ENCODE peak calls at places on chromosomes 3 and 15, in ten cellular contexts. One of them, this sample, is unnamed.

GRCh38 chr3:120496278-120496975 is 45.6 kb upstream of the FSTL1 start:
- DNase-seq in mucosa of gallbladder: no peak
- DNase-seq in Peyer's patch: no peak
- DNase-seq in stimulated activated naive CD8-positive, alpha-beta T cell treated with anti-CD3 and anti-CD28 coated beads, Interleukin-15, Interleukin-2, amounts not matched to agents 100 U/mL and 50 U/mL, for 24 hours: no peak
- DNase-seq in fibroblast of mammary gland: peak
- DNase-seq in NCI-H2029: no peak
- DNase-seq in nephron progenitor cell: no peak
- DNase-seq in left cardiac atrium: no peak
- DNase-seq in cerebellar cortex: no peak
- DNase-seq in NCI-H1092: no peak
- DNase-seq in this sample: no peak

GRCh38 chr15:95409924-95410323 is 920.6 kb upstream of the NR2F2 start:
- DNase-seq in Peyer's patch: no peak
- DNase-seq in cerebellar cortex: no peak
- DNase-seq in NCI-H1092: no peak
- DNase-seq in nephron progenitor cell: no peak
- DNase-seq in NCI-H2029: peak
- DNase-seq in left cardiac atrium: no peak
- DNase-seq in fibroblast of mammary gland: no peak
- DNase-seq in mucosa of gallbladder: no peak
- DNase-seq in stimulated activated naive CD8-positive, alpha-beta T cell treated with anti-CD3 and anti-CD28 coated beads, Interleukin-15, Interleukin-2, amounts not matched to agents 100 U/mL and 50 U/mL, for 24 hours: no peak
- DNase-seq in this sample: no peak

GRCh38 chr3:178084938-178085816 is 451.1 kb upstream of the KCNMB2 start:
- DNase-seq in stimulated activated naive CD8-positive, alpha-beta T cell treated with anti-CD3 and anti-CD28 coated beads, Interleukin-15, Interleukin-2, amounts not matched to agents 100 U/mL and 50 U/mL, for 24 hours: peak
- DNase-seq in mucosa of gallbladder: peak
- DNase-seq in left cardiac atrium: peak
- DNase-seq in nephron progenitor cell: peak
- DNase-seq in NCI-H2029: peak
- DNase-seq in fibroblast of mammary gland: peak
- DNase-seq in NCI-H1092: peak
- DNase-seq in cerebellar cortex: peak
- DNase-seq in Peyer's patch: peak
- DNase-seq in this sample: peak

GRCh38 chr3:127234784-127235183 is 41.9 kb downstream of the PRR23E start:
- DNase-seq in mucosa of gallbladder: no peak
- DNase-seq in cerebellar cortex: no peak
- DNase-seq in nephron progenitor cell: no peak
- DNase-seq in NCI-H2029: no peak
- DNase-seq in NCI-H1092: no peak
- DNase-seq in Peyer's patch: no peak
- DNase-seq in stimulated activated naive CD8-positive, alpha-beta T cell treated with anti-CD3 and anti-CD28 coated beads, Interleukin-15, Interleukin-2, amounts not matched to agents 100 U/mL and 50 U/mL, for 24 hours: no peak
- DNase-seq in fibroblast of mammary gland: no peak
- DNase-seq in left cardiac atrium: no peak
- DNase-seq in this sample: no peak

GRCh38 chr3:105806361-105806760 is 62.5 kb downstream of the CBLB start:
- DNase-seq in NCI-H2029: no peak
- DNase-seq in Peyer's patch: no peak
- DNase-seq in stimulated activated naive CD8-positive, alpha-beta T cell treated with anti-CD3 and anti-CD28 coated beads, Interleukin-15, Interleukin-2, amounts not matched to agents 100 U/mL and 50 U/mL, for 24 hours: no peak
- DNase-seq in mucosa of gallbladder: no peak
- DNase-seq in cerebellar cortex: peak
- DNase-seq in fibroblast of mammary gland: peak
- DNase-seq in left cardiac atrium: no peak
- DNase-seq in NCI-H1092: no peak
- DNase-seq in nephron progenitor cell: no peak
- DNase-seq in this sample: no peak

GRCh38 chr3:151009981-151010380 is 37.5 kb upstream of the CLRN1 start:
- DNase-seq in NCI-H1092: no peak
- DNase-seq in left cardiac atrium: no peak
- DNase-seq in nephron progenitor cell: no peak
- DNase-seq in cerebellar cortex: no peak
- DNase-seq in stimulated activated naive CD8-positive, alpha-beta T cell treated with anti-CD3 and anti-CD28 coated beads, Interleukin-15, Interleukin-2, amounts not matched to agents 100 U/mL and 50 U/mL, for 24 hours: no peak
- DNase-seq in mucosa of gallbladder: no peak
- DNase-seq in Peyer's patch: no peak
- DNase-seq in NCI-H2029: no peak
- DNase-seq in fibroblast of mammary gland: peak
- DNase-seq in this sample: no peak

GRCh38 chr15:28037969-28038640 is 61.0 kb downstream of the OCA2 start:
- DNase-seq in NCI-H1092: no peak
- DNase-seq in nephron progenitor cell: no peak
- DNase-seq in fibroblast of mammary gland: no peak
- DNase-seq in mucosa of gallbladder: no peak
- DNase-seq in left cardiac atrium: no peak
- DNase-seq in cerebellar cortex: peak
- DNase-seq in NCI-H2029: no peak
- DNase-seq in stimulated activated naive CD8-positive, alpha-beta T cell treated with anti-CD3 and anti-CD28 coated beads, Interleukin-15, Interleukin-2, amounts not matched to agents 100 U/mL and 50 U/mL, for 24 hours: no peak
- DNase-seq in Peyer's patch: no peak
- DNase-seq in this sample: no peak

GRCh38 chr3:111595239-111595638 is at the start of gene ZBED2:
- DNase-seq in left cardiac atrium: no peak
- DNase-seq in nephron progenitor cell: no peak
- DNase-seq in NCI-H2029: no peak
- DNase-seq in Peyer's patch: no peak
- DNase-seq in cerebellar cortex: no peak
- DNase-seq in NCI-H1092: no peak
- DNase-seq in stimulated activated naive CD8-positive, alpha-beta T cell treated with anti-CD3 and anti-CD28 coated beads, Interleukin-15, Interleukin-2, amounts not matched to agents 100 U/mL and 50 U/mL, for 24 hours: peak
- DNase-seq in fibroblast of mammary gland: no peak
- DNase-seq in mucosa of gallbladder: no peak
- DNase-seq in this sample: no peak

GRCh38 chr15:99132122-99132521 is 27.2 kb downstream of the SYNM start:
- DNase-seq in Peyer's patch: no peak
- DNase-seq in nephron progenitor cell: no peak
- DNase-seq in fibroblast of mammary gland: no peak
- DNase-seq in mucosa of gallbladder: no peak
- DNase-seq in stimulated activated naive CD8-positive, alpha-beta T cell treated with anti-CD3 and anti-CD28 coated beads, Interleukin-15, Interleukin-2, amounts not matched to agents 100 U/mL and 50 U/mL, for 24 hours: no peak
- DNase-seq in cerebellar cortex: no peak
- DNase-seq in NCI-H1092: no peak
- DNase-seq in left cardiac atrium: no peak
- DNase-seq in NCI-H2029: no peak
- DNase-seq in this sample: no peak

GRCh38 chr3:160373655-160374054 is 25.4 kb downstream of the IFT80 start:
- DNase-seq in NCI-H2029: no peak
- DNase-seq in mucosa of gallbladder: no peak
- DNase-seq in left cardiac atrium: no peak
- DNase-seq in Peyer's patch: no peak
- DNase-seq in nephron progenitor cell: no peak
- DNase-seq in NCI-H1092: no peak
- DNase-seq in cerebellar cortex: no peak
- DNase-seq in stimulated activated naive CD8-positive, alpha-beta T cell treated with anti-CD3 and anti-CD28 coated beads, Interleukin-15, Interleukin-2, amounts not matched to agents 100 U/mL and 50 U/mL, for 24 hours: no peak
- DNase-seq in fibroblast of mammary gland: no peak
- DNase-seq in this sample: no peak

GRCh38 chr3:128322030-128323022 is 144.4 kb downstream of the DNAJB8 start:
- DNase-seq in fibroblast of mammary gland: peak
- DNase-seq in NCI-H2029: peak
- DNase-seq in cerebellar cortex: peak
- DNase-seq in Peyer's patch: peak
- DNase-seq in mucosa of gallbladder: peak
- DNase-seq in nephron progenitor cell: no peak
- DNase-seq in NCI-H1092: no peak
- DNase-seq in stimulated activated naive CD8-positive, alpha-beta T cell treated with anti-CD3 and anti-CD28 coated beads, Interleukin-15, Interleukin-2, amounts not matched to agents 100 U/mL and 50 U/mL, for 24 hours: peak
- DNase-seq in left cardiac atrium: peak
- DNase-seq in this sample: peak

GRCh38 chr3:175335229-175335628 is 476.1 kb downstream of the NAALADL2 start:
- DNase-seq in cerebellar cortex: no peak
- DNase-seq in left cardiac atrium: no peak
- DNase-seq in NCI-H1092: no peak
- DNase-seq in mucosa of gallbladder: no peak
- DNase-seq in stimulated activated naive CD8-positive, alpha-beta T cell treated with anti-CD3 and anti-CD28 coated beads, Interleukin-15, Interleukin-2, amounts not matched to agents 100 U/mL and 50 U/mL, for 24 hours: no peak
- DNase-seq in nephron progenitor cell: no peak
- DNase-seq in Peyer's patch: no peak
- DNase-seq in NCI-H2029: peak
- DNase-seq in fibroblast of mammary gland: no peak
- DNase-seq in this sample: no peak

GRCh38 chr3:73572371-73572770 is 52.4 kb downstream of the PDZRN3 start:
- DNase-seq in cerebellar cortex: no peak
- DNase-seq in fibroblast of mammary gland: no peak
- DNase-seq in NCI-H1092: no peak
- DNase-seq in left cardiac atrium: no peak
- DNase-seq in nephron progenitor cell: peak
- DNase-seq in Peyer's patch: no peak
- DNase-seq in mucosa of gallbladder: no peak
- DNase-seq in NCI-H2029: no peak
- DNase-seq in stimulated activated naive CD8-positive, alpha-beta T cell treated with anti-CD3 and anti-CD28 coated beads, Interleukin-15, Interleukin-2, amounts not matched to agents 100 U/mL and 50 U/mL, for 24 hours: no peak
- DNase-seq in this sample: peak

GRCh38 chr3:119508172-119508845 is 10.0 kb downstream of the TIMMDC1 start:
- DNase-seq in stimulated activated naive CD8-positive, alpha-beta T cell treated with anti-CD3 and anti-CD28 coated beads, Interleukin-15, Interleukin-2, amounts not matched to agents 100 U/mL and 50 U/mL, for 24 hours: peak
- DNase-seq in fibroblast of mammary gland: no peak
- DNase-seq in cerebellar cortex: no peak
- DNase-seq in Peyer's patch: no peak
- DNase-seq in mucosa of gallbladder: no peak
- DNase-seq in NCI-H2029: no peak
- DNase-seq in nephron progenitor cell: no peak
- DNase-seq in left cardiac atrium: no peak
- DNase-seq in NCI-H1092: no peak
- DNase-seq in this sample: no peak

GRCh38 chr15:23648920-23649515 is 1.4 kb upstream of the MAGEL2 start:
- DNase-seq in nephron progenitor cell: peak
- DNase-seq in left cardiac atrium: no peak
- DNase-seq in NCI-H1092: peak
- DNase-seq in mucosa of gallbladder: no peak
- DNase-seq in Peyer's patch: no peak
- DNase-seq in fibroblast of mammary gland: peak
- DNase-seq in NCI-H2029: no peak
- DNase-seq in stimulated activated naive CD8-positive, alpha-beta T cell treated with anti-CD3 and anti-CD28 coated beads, Interleukin-15, Interleukin-2, amounts not matched to agents 100 U/mL and 50 U/mL, for 24 hours: peak
- DNase-seq in cerebellar cortex: peak
- DNase-seq in this sample: peak

GRCh38 chr3:149781216-149781615 is 11.1 kb downstream of the ANKUB1 start:
- DNase-seq in NCI-H1092: no peak
- DNase-seq in NCI-H2029: no peak
- DNase-seq in mucosa of gallbladder: no peak
- DNase-seq in fibroblast of mammary gland: no peak
- DNase-seq in nephron progenitor cell: no peak
- DNase-seq in stimulated activated naive CD8-positive, alpha-beta T cell treated with anti-CD3 and anti-CD28 coated beads, Interleukin-15, Interleukin-2, amounts not matched to agents 100 U/mL and 50 U/mL, for 24 hours: no peak
- DNase-seq in Peyer's patch: no peak
- DNase-seq in left cardiac atrium: peak
- DNase-seq in cerebellar cortex: no peak
- DNase-seq in this sample: no peak

GRCh38 chr3:184523825-184524615 is 37.6 kb upstream of the EPHB3 start:
- DNase-seq in stimulated activated naive CD8-positive, alpha-beta T cell treated with anti-CD3 and anti-CD28 coated beads, Interleukin-15, Interleukin-2, amounts not matched to agents 100 U/mL and 50 U/mL, for 24 hours: peak
- DNase-seq in NCI-H1092: no peak
- DNase-seq in nephron progenitor cell: no peak
- DNase-seq in NCI-H2029: no peak
- DNase-seq in fibroblast of mammary gland: peak
- DNase-seq in cerebellar cortex: no peak
- DNase-seq in mucosa of gallbladder: no peak
- DNase-seq in left cardiac atrium: no peak
- DNase-seq in Peyer's patch: no peak
- DNase-seq in this sample: peak

GRCh38 chr3:183537295-183537730 is 18.2 kb downstream of the KLHL6 start:
- DNase-seq in nephron progenitor cell: no peak
- DNase-seq in mucosa of gallbladder: peak
- DNase-seq in NCI-H2029: no peak
- DNase-seq in stimulated activated naive CD8-positive, alpha-beta T cell treated with anti-CD3 and anti-CD28 coated beads, Interleukin-15, Interleukin-2, amounts not matched to agents 100 U/mL and 50 U/mL, for 24 hours: no peak
- DNase-seq in left cardiac atrium: peak
- DNase-seq in NCI-H1092: no peak
- DNase-seq in cerebellar cortex: no peak
- DNase-seq in Peyer's patch: no peak
- DNase-seq in fibroblast of mammary gland: peak
- DNase-seq in this sample: no peak

GRCh38 chr3:16741890-16742289 is 136.7 kb upstream of the DAZL start:
- DNase-seq in cerebellar cortex: no peak
- DNase-seq in left cardiac atrium: peak
- DNase-seq in mucosa of gallbladder: no peak
- DNase-seq in fibroblast of mammary gland: peak
- DNase-seq in Peyer's patch: no peak
- DNase-seq in NCI-H2029: no peak
- DNase-seq in nephron progenitor cell: no peak
- DNase-seq in NCI-H1092: no peak
- DNase-seq in stimulated activated naive CD8-positive, alpha-beta T cell treated with anti-CD3 and anti-CD28 coated beads, Interleukin-15, Interleukin-2, amounts not matched to agents 100 U/mL and 50 U/mL, for 24 hours: peak
- DNase-seq in this sample: no peak

GRCh38 chr3:85193565-85193964 is 234.8 kb downstream of the CADM2 start:
- DNase-seq in mucosa of gallbladder: no peak
- DNase-seq in NCI-H1092: no peak
- DNase-seq in stimulated activated naive CD8-positive, alpha-beta T cell treated with anti-CD3 and anti-CD28 coated beads, Interleukin-15, Interleukin-2, amounts not matched to agents 100 U/mL and 50 U/mL, for 24 hours: no peak
- DNase-seq in fibroblast of mammary gland: no peak
- DNase-seq in left cardiac atrium: no peak
- DNase-seq in cerebellar cortex: no peak
- DNase-seq in nephron progenitor cell: no peak
- DNase-seq in Peyer's patch: no peak
- DNase-seq in NCI-H2029: no peak
- DNase-seq in this sample: no peak

GRCh38 chr15:61841461-61841860 is 218.8 kb downstream of the VPS13C start:
- DNase-seq in nephron progenitor cell: no peak
- DNase-seq in mucosa of gallbladder: no peak
- DNase-seq in NCI-H2029: no peak
- DNase-seq in NCI-H1092: no peak
- DNase-seq in cerebellar cortex: no peak
- DNase-seq in fibroblast of mammary gland: no peak
- DNase-seq in left cardiac atrium: no peak
- DNase-seq in Peyer's patch: no peak
- DNase-seq in stimulated activated naive CD8-positive, alpha-beta T cell treated with anti-CD3 and anti-CD28 coated beads, Interleukin-15, Interleukin-2, amounts not matched to agents 100 U/mL and 50 U/mL, for 24 hours: no peak
- DNase-seq in this sample: no peak

GRCh38 chr3:52532838-52533622 is 627 bp downstream of the NT5DC2 start:
- DNase-seq in fibroblast of mammary gland: no peak
- DNase-seq in NCI-H1092: no peak
- DNase-seq in NCI-H2029: no peak
- DNase-seq in mucosa of gallbladder: no peak
- DNase-seq in left cardiac atrium: peak
- DNase-seq in Peyer's patch: no peak
- DNase-seq in cerebellar cortex: no peak
- DNase-seq in nephron progenitor cell: peak
- DNase-seq in stimulated activated naive CD8-positive, alpha-beta T cell treated with anti-CD3 and anti-CD28 coated beads, Interleukin-15, Interleukin-2, amounts not matched to agents 100 U/mL and 50 U/mL, for 24 hours: peak
- DNase-seq in this sample: peak

GRCh38 chr15:84657748-84658079 is 285 bp downstream of the NMB start:
- DNase-seq in NCI-H1092: no peak
- DNase-seq in stimulated activated naive CD8-positive, alpha-beta T cell treated with anti-CD3 and anti-CD28 coated beads, Interleukin-15, Interleukin-2, amounts not matched to agents 100 U/mL and 50 U/mL, for 24 hours: no peak
- DNase-seq in mucosa of gallbladder: no peak
- DNase-seq in Peyer's patch: no peak
- DNase-seq in fibroblast of mammary gland: no peak
- DNase-seq in cerebellar cortex: no peak
- DNase-seq in nephron progenitor cell: no peak
- DNase-seq in NCI-H2029: no peak
- DNase-seq in left cardiac atrium: no peak
- DNase-seq in this sample: no peak

GRCh38 chr3:128549283-128550112 is 56.5 kb upstream of the GATA2 start:
- DNase-seq in stimulated activated naive CD8-positive, alpha-beta T cell treated with anti-CD3 and anti-CD28 coated beads, Interleukin-15, Interleukin-2, amounts not matched to agents 100 U/mL and 50 U/mL, for 24 hours: no peak
- DNase-seq in cerebellar cortex: no peak
- DNase-seq in Peyer's patch: no peak
- DNase-seq in mucosa of gallbladder: no peak
- DNase-seq in left cardiac atrium: peak
- DNase-seq in NCI-H2029: no peak
- DNase-seq in NCI-H1092: no peak
- DNase-seq in fibroblast of mammary gland: peak
- DNase-seq in nephron progenitor cell: no peak
- DNase-seq in this sample: no peak

GRCh38 chr3:126982125-126982521 is 792 bp upstream of the PLXNA1 start:
- DNase-seq in Peyer's patch: peak
- DNase-seq in stimulated activated naive CD8-positive, alpha-beta T cell treated with anti-CD3 and anti-CD28 coated beads, Interleukin-15, Interleukin-2, amounts not matched to agents 100 U/mL and 50 U/mL, for 24 hours: peak
- DNase-seq in mucosa of gallbladder: no peak
- DNase-seq in left cardiac atrium: no peak
- DNase-seq in cerebellar cortex: no peak
- DNase-seq in NCI-H1092: no peak
- DNase-seq in nephron progenitor cell: no peak
- DNase-seq in NCI-H2029: no peak
- DNase-seq in fibroblast of mammary gland: peak
- DNase-seq in this sample: no peak

GRCh38 chr15:80563372-80563997 is 131.6 kb upstream of the ABHD17C start:
- DNase-seq in Peyer's patch: no peak
- DNase-seq in nephron progenitor cell: no peak
- DNase-seq in stimulated activated naive CD8-positive, alpha-beta T cell treated with anti-CD3 and anti-CD28 coated beads, Interleukin-15, Interleukin-2, amounts not matched to agents 100 U/mL and 50 U/mL, for 24 hours: no peak
- DNase-seq in NCI-H2029: no peak
- DNase-seq in cerebellar cortex: peak
- DNase-seq in fibroblast of mammary gland: no peak
- DNase-seq in left cardiac atrium: no peak
- DNase-seq in mucosa of gallbladder: no peak
- DNase-seq in NCI-H1092: no peak
- DNase-seq in this sample: no peak

GRCh38 chr3:37907906-37908305 is 46.2 kb downstream of the CTDSPL start:
- DNase-seq in NCI-H2029: no peak
- DNase-seq in nephron progenitor cell: no peak
- DNase-seq in left cardiac atrium: no peak
- DNase-seq in stimulated activated naive CD8-positive, alpha-beta T cell treated with anti-CD3 and anti-CD28 coated beads, Interleukin-15, Interleukin-2, amounts not matched to agents 100 U/mL and 50 U/mL, for 24 hours: peak
- DNase-seq in cerebellar cortex: peak
- DNase-seq in mucosa of gallbladder: no peak
- DNase-seq in NCI-H1092: no peak
- DNase-seq in fibroblast of mammary gland: no peak
- DNase-seq in Peyer's patch: no peak
- DNase-seq in this sample: no peak

GRCh38 chr15:47415539-47415971 is 301.8 kb upstream of the SEMA6D start:
- DNase-seq in stimulated activated naive CD8-positive, alpha-beta T cell treated with anti-CD3 and anti-CD28 coated beads, Interleukin-15, Interleukin-2, amounts not matched to agents 100 U/mL and 50 U/mL, for 24 hours: no peak
- DNase-seq in NCI-H2029: no peak
- DNase-seq in nephron progenitor cell: peak
- DNase-seq in Peyer's patch: no peak
- DNase-seq in cerebellar cortex: no peak
- DNase-seq in mucosa of gallbladder: no peak
- DNase-seq in NCI-H1092: peak
- DNase-seq in fibroblast of mammary gland: no peak
- DNase-seq in left cardiac atrium: no peak
- DNase-seq in this sample: no peak